ENCODE peak calls at places on chromosomes 1 and 21, in eight cellular contexts. M is WTC11; N is hepatocyte; C is CD4-positive, alpha-beta T cell; O is mucosa of descending colon; S is gastrocnemius medialis; B is GM06990; A is WERI-Rb-1. K is an unnamed sample.

GRCh38 chr1:19872190-19872589 is 10.0 kb upstream of the OTUD3 start:
- DNase-seq in M (no peak), N (peak; percentile 72), C (no peak), O (peak; percentile 91), S (no peak), B (no peak), A (no peak), K (no peak)

GRCh38 chr1:104702731-104703130 is 953.0 kb downstream of the AMY1C start:
- DNase-seq in M (no peak), N (no peak), C (no peak), O (no peak), S (no peak), B (no peak), A (no peak), K (no peak)

GRCh38 chr1:24849653-24850295 is 80.3 kb downstream of the RUNX3 start:
- DNase-seq in M (no peak), N (peak; percentile 59), C (no peak), O (peak; percentile 66), S (no peak), B (no peak), A (peak; percentile 59), K (no peak)

GRCh38 chr1:174000274-174000852 is 21.8 kb downstream of the RC3H1 start:
- DNase-seq in M (no peak), N (no peak), C (no peak), O (no peak), S (no peak), B (no peak), A (no peak), K (no peak)

GRCh38 chr1:116446686-116447085 is 73.6 kb downstream of the ATP1A1 start:
- DNase-seq in M (no peak), N (no peak), C (no peak), O (no peak), S (no peak), B (no peak), A (no peak), K (no peak)

GRCh38 chr1:175185918-175186317 is 6.7 kb downstream of the KIAA0040 start:
- DNase-seq in M (no peak), N (no peak), C (no peak), O (no peak), S (no peak), B (no peak), A (no peak), K (no peak)

GRCh38 chr21:43646550-43647260 is 12.6 kb downstream of the HSF2BP start:
- DNase-seq in M (peak; percentile 93), N (peak; percentile 94), C (peak; percentile 76), O (peak; percentile 94), S (peak; percentile 81), B (peak; percentile 55), A (peak; percentile 94), K (peak; percentile 89)

GRCh38 chr1:95262928-95263327 is 28.9 kb downstream of the RWDD3 start:
- DNase-seq in M (no peak), N (no peak), C (no peak), O (no peak), S (no peak), B (no peak), A (no peak), K (no peak)

GRCh38 chr1:177424746-177425145 is 254.0 kb downstream of the BRINP2 start:
- DNase-seq in M (no peak), N (no peak), C (no peak), O (no peak), S (no peak), B (no peak), A (peak; percentile 69), K (no peak)

GRCh38 chr1:180092931-180093650 is 61.6 kb upstream of the QSOX1 start:
- DNase-seq in M (no peak), N (no peak), C (no peak), O (no peak), S (no peak), B (no peak), A (no peak), K (no peak)

GRCh38 chr21:31201548-31201947 is 142.5 kb downstream of the TIAM1 start:
- DNase-seq in M (no peak), N (no peak), C (no peak), O (peak; percentile 12), S (peak; percentile 48), B (peak; percentile 17), A (no peak), K (no peak)

GRCh38 chr1:57300186-57300585 is 123.7 kb downstream of the DAB1 start:
- DNase-seq in M (no peak), N (no peak), C (no peak), O (no peak), S (no peak), B (no peak), A (no peak), K (no peak)

GRCh38 chr21:32918467-32919140 is 107.1 kb upstream of the OLIG2 start:
- DNase-seq in M (no peak), N (no peak), C (no peak), O (no peak), S (no peak), B (no peak), A (peak; percentile 26), K (no peak)

GRCh38 chr1:22461100-22461499 is 9.4 kb downstream of the ZBTB40 start:
- DNase-seq in M (no peak), N (no peak), C (no peak), O (no peak), S (no peak), B (no peak), A (no peak), K (no peak)

GRCh38 chr1:78223417-78224215 is 177.8 kb downstream of the GIPC2 start:
- DNase-seq in M (no peak), N (no peak), C (no peak), O (no peak), S (no peak), B (no peak), A (no peak), K (no peak)

GRCh38 chr1:59204001-59204400 is 92.9 kb upstream of the FGGY start:
- DNase-seq in M (no peak), N (no peak), C (no peak), O (peak; percentile 52), S (peak; percentile 36), B (no peak), A (no peak), K (no peak)

GRCh38 chr1:62435231-62436038 is 1.4 kb upstream of the USP1 start:
- DNase-seq in M (no peak), N (no peak), C (no peak), O (peak; percentile 51), S (no peak), B (no peak), A (peak; percentile 35), K (no peak)

GRCh38 chr1:62436039-62436465 is 797 bp upstream of the USP1 start:
- DNase-seq in M (peak; percentile 96), N (no peak), C (peak; percentile 93), O (peak; percentile 96), S (no peak), B (peak; percentile 99), A (no peak), K (peak; percentile 95)

GRCh38 chr1:62434612-62434994 is 2.2 kb upstream of the USP1 start:
- DNase-seq in M (no peak), N (no peak), C (no peak), O (no peak), S (no peak), B (no peak), A (no peak), K (no peak)

GRCh38 chr1:62436466-62437272 is at the start of gene USP1:
- DNase-seq in M (peak; percentile 96), N (peak; percentile 99), C (peak; percentile 95), O (peak; percentile 96), S (peak; percentile 96), B (peak; percentile 95), A (peak; percentile 99), K (peak; percentile 93)

GRCh38 chr1:62433861-62434611 is 2.8 kb upstream of the USP1 start:
- DNase-seq in M (no peak), N (no peak), C (no peak), O (no peak), S (no peak), B (no peak), A (no peak), K (no peak)
- TF ChIP-seq CTCF in M (no peak), N (peak; percentile 21), C (no peak), O (no peak), S (no peak), B (no peak), A (no peak), K (no peak)

DNA sequence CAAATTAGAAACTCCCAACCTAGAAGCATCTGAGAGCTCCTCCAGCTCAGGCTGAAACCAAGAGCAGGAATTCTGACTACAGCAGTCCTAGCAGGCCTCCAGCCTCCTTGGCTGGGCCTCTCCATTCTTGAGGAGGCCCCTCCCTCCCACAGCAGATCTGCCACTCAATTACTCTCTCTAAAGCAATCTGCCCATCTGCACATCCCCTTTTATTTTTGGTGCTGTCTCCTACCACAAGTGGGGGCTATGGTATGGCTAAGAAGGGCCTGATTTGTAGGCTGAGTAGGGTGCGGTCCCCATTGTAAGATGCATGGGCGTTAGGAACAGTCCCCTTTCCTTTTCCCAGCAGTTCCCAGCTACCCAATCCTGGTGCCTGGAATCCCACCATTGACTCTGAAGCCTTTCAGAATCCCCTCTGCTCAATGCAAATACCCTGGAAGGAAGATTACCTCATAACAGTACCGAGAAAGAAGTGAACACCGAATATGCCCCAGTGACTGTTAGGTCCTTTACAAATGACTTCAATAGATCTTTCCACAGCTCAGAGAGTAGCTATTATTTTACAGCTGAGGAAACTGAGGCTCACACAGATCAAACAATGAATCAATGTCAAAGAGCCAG is 11.6 kb upstream of the TTC39A start:
- DNase-seq in M (no peak), N (no peak), C (no peak), O (no peak), S (no peak), B (peak; percentile 57), A (peak; percentile 25), K (no peak)
- TF ChIP-seq CTCF in M (no peak), N (no peak), C (no peak), O (no peak), S (no peak), B (peak; percentile 61), A (peak; percentile 29), K (no peak)

GRCh38 chr21:34688145-34688544 is 19.4 kb downstream of the CLIC6 start:
- DNase-seq in M (no peak), N (no peak), C (no peak), O (peak; percentile 84), S (no peak), B (no peak), A (no peak), K (no peak)
- TF ChIP-seq CTCF in M (no peak), N (no peak), C (no peak), O (no peak), S (no peak), B (peak; percentile 58), A (no peak), K (no peak)

DNA sequence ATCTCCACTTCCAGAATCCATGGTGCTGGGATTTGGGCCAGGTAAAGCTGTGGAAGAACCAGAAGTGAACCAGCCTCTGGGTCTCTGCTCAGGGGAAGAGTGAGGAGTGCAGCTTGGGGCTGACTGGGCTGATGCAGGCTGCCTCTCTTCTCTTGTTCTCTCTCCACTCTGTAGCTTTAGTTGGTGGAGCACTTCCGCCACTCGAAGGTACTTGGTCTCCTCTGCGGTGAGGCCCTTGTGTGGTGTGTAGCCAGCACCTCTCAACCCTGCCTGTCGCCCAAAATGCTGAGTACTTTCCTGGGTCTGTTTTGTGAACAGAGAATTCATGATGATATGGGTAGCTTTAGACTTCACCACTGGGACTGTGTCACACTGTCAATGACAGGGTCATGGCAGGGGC is 63.2 kb downstream of the URB2 start:
- DNase-seq in M (no peak), N (no peak), C (no peak), O (no peak), S (no peak), B (no peak), A (no peak), K (no peak)
- TF ChIP-seq CTCF in M (no peak), N (no peak), C (no peak), O (no peak), S (no peak), B (no peak), A (no peak), K (no peak)

GRCh38 chr21:35048706-35049617 is at the start of gene RUNX1:
- DNase-seq in M (no peak), N (no peak), C (peak; percentile 58), O (peak; percentile 53), S (peak; percentile 24), B (peak; percentile 84), A (no peak), K (no peak)
- TF ChIP-seq CTCF in M (no peak), N (no peak), C (no peak), O (no peak), S (no peak), B (peak; percentile 2), A (no peak), K (no peak)